ENCODE peak calls at places on chromosomes 6 and 20, in five cellular contexts. One of them, this sample, is unnamed.

GRCh38 chr6:56849876-56850275 is 105.0 kb upstream of the BEND6 start:
- DNase-seq in IMR-90: peak
- DNase-seq in BJ: no peak
- DNase-seq in ovary: peak
- DNase-seq in A673: no peak
- DNase-seq in this sample: no peak

GRCh38 chr20:8740265-8740664 is 328.6 kb upstream of the PLCB4 start:
- DNase-seq in BJ: no peak
- DNase-seq in A673: no peak
- DNase-seq in ovary: no peak
- DNase-seq in IMR-90: no peak
- DNase-seq in this sample: no peak

GRCh38 chr6:56541736-56542366 is 100.8 kb downstream of the DST start:
- DNase-seq in A673: no peak
- DNase-seq in BJ: no peak
- DNase-seq in IMR-90: no peak
- DNase-seq in ovary: no peak
- DNase-seq in this sample: peak

GRCh38 chr20:21571841-21572690 is 58.2 kb upstream of the NKX2-2 start:
- DNase-seq in A673: peak
- DNase-seq in ovary: no peak
- DNase-seq in IMR-90: no peak
- DNase-seq in BJ: no peak
- DNase-seq in this sample: peak

GRCh38 chr6:11953641-11954040 is 58.5 kb upstream of the HIVEP1 start:
- DNase-seq in BJ: no peak
- DNase-seq in IMR-90: no peak
- DNase-seq in A673: peak
- DNase-seq in ovary: no peak
- DNase-seq in this sample: no peak

GRCh38 chr6:77466055-77467028 is 3.1 kb upstream of the HTR1B start:
- DNase-seq in IMR-90: peak
- DNase-seq in ovary: no peak
- DNase-seq in BJ: no peak
- DNase-seq in A673: peak
- DNase-seq in this sample: peak

GRCh38 chr6:113690957-113691656 is 166.0 kb upstream of the MARCKS start:
- DNase-seq in A673: no peak
- DNase-seq in ovary: no peak
- DNase-seq in IMR-90: no peak
- DNase-seq in BJ: no peak
- DNase-seq in this sample: peak

GRCh38 chr20:18738055-18738454 is 75.5 kb upstream of the SCP2D1 start:
- DNase-seq in IMR-90: no peak
- DNase-seq in BJ: peak
- DNase-seq in ovary: no peak
- DNase-seq in A673: no peak
- DNase-seq in this sample: no peak

GRCh38 chr6:57173886-57174510 is 1.9 kb downstream of the BAG2 start:
- DNase-seq in ovary: no peak
- DNase-seq in A673: peak
- DNase-seq in BJ: peak
- DNase-seq in IMR-90: peak
- DNase-seq in this sample: peak

GRCh38 chr6:144335914-144336313 is 50.8 kb downstream of the UTRN start:
- DNase-seq in BJ: no peak
- DNase-seq in IMR-90: no peak
- DNase-seq in A673: no peak
- DNase-seq in ovary: no peak
- DNase-seq in this sample: peak

GRCh38 chr6:133502451-133503259 is 261.5 kb downstream of the EYA4 start:
- DNase-seq in A673: peak
- DNase-seq in ovary: peak
- DNase-seq in BJ: peak
- DNase-seq in IMR-90: peak
- DNase-seq in this sample: peak

GRCh38 chr6:137214931-137215330 is 4.3 kb downstream of the IFNGR1 start:
- DNase-seq in A673: no peak
- DNase-seq in ovary: no peak
- DNase-seq in IMR-90: no peak
- DNase-seq in BJ: no peak
- DNase-seq in this sample: peak

GRCh38 chr20:19211661-19212523 is 550 bp upstream of the SLC24A3 start:
- DNase-seq in ovary: peak
- DNase-seq in IMR-90: no peak
- DNase-seq in A673: peak
- DNase-seq in BJ: no peak
- DNase-seq in this sample: no peak

GRCh38 chr20:59925894-59926293 is 7.5 kb downstream of the SYCP2 start:
- DNase-seq in ovary: no peak
- DNase-seq in A673: no peak
- DNase-seq in IMR-90: no peak
- DNase-seq in BJ: no peak
- DNase-seq in this sample: no peak

GRCh38 chr6:129748212-129748900 is 38.4 kb upstream of the ARHGAP18 start:
- DNase-seq in BJ: no peak
- DNase-seq in A673: peak
- DNase-seq in ovary: peak
- DNase-seq in IMR-90: peak
- DNase-seq in this sample: peak

GRCh38 chr20:4896971-4897497 is 104.3 kb downstream of the SLC23A2 start:
- DNase-seq in A673: no peak
- DNase-seq in ovary: no peak
- DNase-seq in IMR-90: no peak
- DNase-seq in BJ: no peak
- DNase-seq in this sample: peak

GRCh38 chr6:89026151-89026550 is 54.4 kb upstream of the PNRC1 start:
- DNase-seq in IMR-90: no peak
- DNase-seq in A673: no peak
- DNase-seq in ovary: no peak
- DNase-seq in BJ: no peak
- DNase-seq in this sample: no peak

GRCh38 chr6:19325335-19325789 is 511.8 kb upstream of the ID4 start:
- DNase-seq in ovary: no peak
- DNase-seq in IMR-90: no peak
- DNase-seq in A673: peak
- DNase-seq in BJ: peak
- DNase-seq in this sample: no peak

GRCh38 chr20:20782221-20782620 is 69.8 kb upstream of the RALGAPA2 start:
- DNase-seq in BJ: no peak
- DNase-seq in A673: no peak
- DNase-seq in IMR-90: no peak
- DNase-seq in ovary: peak
- DNase-seq in this sample: no peak

GRCh38 chr6:22886881-22887581 is 317.7 kb downstream of the HDGFL1 start:
- DNase-seq in A673: no peak
- DNase-seq in ovary: no peak
- DNase-seq in BJ: no peak
- DNase-seq in IMR-90: peak
- DNase-seq in this sample: peak

GRCh38 chr6:46014054-46014453 is 1.6 kb downstream of the CLIC5 start:
- DNase-seq in BJ: no peak
- DNase-seq in A673: no peak
- DNase-seq in ovary: no peak
- DNase-seq in IMR-90: no peak
- DNase-seq in this sample: no peak

GRCh38 chr6:35764238-35764896 is 12.0 kb upstream of the CLPSL2 start:
- DNase-seq in A673: no peak
- DNase-seq in ovary: no peak
- DNase-seq in BJ: no peak
- DNase-seq in IMR-90: no peak
- DNase-seq in this sample: peak

GRCh38 chr20:46586724-46587123 is 36.3 kb upstream of the OCSTAMP start:
- DNase-seq in A673: no peak
- DNase-seq in IMR-90: no peak
- DNase-seq in ovary: no peak
- DNase-seq in BJ: no peak
- DNase-seq in this sample: no peak

GRCh38 chr20:18005170-18005989 is 36.6 kb downstream of the MGME1 start:
- DNase-seq in IMR-90: no peak
- DNase-seq in ovary: no peak
- DNase-seq in A673: no peak
- DNase-seq in BJ: no peak
- DNase-seq in this sample: no peak

GRCh38 chr6:135675862-135676261 is 175.6 kb upstream of the PDE7B start:
- DNase-seq in BJ: no peak
- DNase-seq in IMR-90: peak
- DNase-seq in ovary: no peak
- DNase-seq in A673: peak
- DNase-seq in this sample: peak

GRCh38 chr6:4727671-4728435 is 48.4 kb upstream of the CDYL start:
- DNase-seq in ovary: no peak
- DNase-seq in IMR-90: no peak
- DNase-seq in BJ: no peak
- DNase-seq in A673: no peak
- DNase-seq in this sample: no peak

GRCh38 chr20:9969626-9970025 is 65.2 kb upstream of the ANKEF1 start:
- DNase-seq in A673: no peak
- DNase-seq in IMR-90: no peak
- DNase-seq in BJ: no peak
- DNase-seq in ovary: no peak
- DNase-seq in this sample: peak

GRCh38 chr20:9963029-9963428 is 71.8 kb upstream of the ANKEF1 start:
- DNase-seq in BJ: no peak
- DNase-seq in ovary: no peak
- DNase-seq in A673: no peak
- DNase-seq in IMR-90: no peak
- DNase-seq in this sample: no peak

GRCh38 chr20:9971746-9972145 is 63.0 kb upstream of the ANKEF1 start:
- DNase-seq in A673: no peak
- DNase-seq in IMR-90: no peak
- DNase-seq in BJ: no peak
- DNase-seq in ovary: no peak
- DNase-seq in this sample: peak

GRCh38 chr20:9966966-9967365 is 67.8 kb upstream of the ANKEF1 start:
- DNase-seq in BJ: no peak
- DNase-seq in A673: peak
- DNase-seq in IMR-90: no peak
- DNase-seq in ovary: no peak
- DNase-seq in this sample: peak
- TF ChIP-seq CTCF in BJ: peak
- TF ChIP-seq CTCF in A673: peak
- TF ChIP-seq CTCF in IMR-90: peak
- TF ChIP-seq CTCF in ovary: no peak
- TF ChIP-seq CTCF in this sample: peak

GRCh38 chr6:116064626-116065025 is 3.9 kb upstream of the FRK start:
- DNase-seq in A673: no peak
- DNase-seq in ovary: no peak
- DNase-seq in BJ: no peak
- DNase-seq in IMR-90: no peak
- DNase-seq in this sample: no peak

GRCh38 chr6:116059713-116060571 is 749 bp downstream of the FRK start:
- DNase-seq in A673: peak
- DNase-seq in IMR-90: no peak
- DNase-seq in ovary: no peak
- DNase-seq in BJ: no peak
- DNase-seq in this sample: peak

GRCh38 chr6:116062496-116062895 is 1.8 kb upstream of the FRK start:
- DNase-seq in BJ: no peak
- DNase-seq in ovary: no peak
- DNase-seq in IMR-90: no peak
- DNase-seq in A673: no peak
- DNase-seq in this sample: no peak

GRCh38 chr6:116057766-116058165 is 2.9 kb downstream of the FRK start:
- DNase-seq in BJ: no peak
- DNase-seq in ovary: no peak
- DNase-seq in IMR-90: no peak
- DNase-seq in A673: peak
- DNase-seq in this sample: no peak

DNA sequence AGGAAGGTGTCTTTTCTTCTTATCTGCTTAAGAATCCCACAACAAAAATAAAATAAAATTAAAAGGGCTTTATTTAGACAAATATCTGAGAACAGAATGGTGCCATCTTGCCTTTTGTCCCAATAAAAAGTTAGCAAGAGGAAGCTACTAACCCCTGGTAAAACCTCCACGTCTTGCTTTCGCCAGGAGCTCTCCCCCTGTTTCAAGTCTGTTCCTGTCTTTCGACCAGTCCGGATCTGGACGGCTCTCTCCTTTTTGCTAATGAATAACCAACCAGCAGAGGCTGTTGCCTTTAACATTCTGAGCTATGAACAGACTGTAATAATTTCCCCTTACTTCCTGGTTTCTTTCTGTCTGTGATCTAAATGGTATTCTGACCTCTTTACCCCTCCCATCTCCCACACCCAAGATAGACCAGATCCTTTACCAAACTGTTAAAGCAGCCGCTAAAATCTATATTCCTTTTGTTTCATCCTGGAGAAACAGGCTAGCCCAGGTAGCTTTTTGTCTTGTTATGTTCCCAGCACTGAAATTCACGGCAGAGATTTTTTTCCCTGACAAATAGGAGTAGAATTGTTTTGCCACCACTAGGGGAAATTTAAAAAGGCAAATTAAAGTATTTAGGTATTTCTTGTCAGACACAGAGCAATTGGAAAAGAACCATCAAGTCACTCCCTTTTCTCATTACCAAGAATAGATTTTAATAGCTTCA is at the start of gene FRK:
- DNase-seq in ovary: peak
- DNase-seq in IMR-90: peak
- DNase-seq in BJ: peak
- DNase-seq in A673: peak
- DNase-seq in this sample: peak
- TF ChIP-seq CTCF in ovary: no peak
- TF ChIP-seq CTCF in IMR-90: peak
- TF ChIP-seq CTCF in BJ: peak
- TF ChIP-seq CTCF in A673: peak
- TF ChIP-seq CTCF in this sample: peak

DNA sequence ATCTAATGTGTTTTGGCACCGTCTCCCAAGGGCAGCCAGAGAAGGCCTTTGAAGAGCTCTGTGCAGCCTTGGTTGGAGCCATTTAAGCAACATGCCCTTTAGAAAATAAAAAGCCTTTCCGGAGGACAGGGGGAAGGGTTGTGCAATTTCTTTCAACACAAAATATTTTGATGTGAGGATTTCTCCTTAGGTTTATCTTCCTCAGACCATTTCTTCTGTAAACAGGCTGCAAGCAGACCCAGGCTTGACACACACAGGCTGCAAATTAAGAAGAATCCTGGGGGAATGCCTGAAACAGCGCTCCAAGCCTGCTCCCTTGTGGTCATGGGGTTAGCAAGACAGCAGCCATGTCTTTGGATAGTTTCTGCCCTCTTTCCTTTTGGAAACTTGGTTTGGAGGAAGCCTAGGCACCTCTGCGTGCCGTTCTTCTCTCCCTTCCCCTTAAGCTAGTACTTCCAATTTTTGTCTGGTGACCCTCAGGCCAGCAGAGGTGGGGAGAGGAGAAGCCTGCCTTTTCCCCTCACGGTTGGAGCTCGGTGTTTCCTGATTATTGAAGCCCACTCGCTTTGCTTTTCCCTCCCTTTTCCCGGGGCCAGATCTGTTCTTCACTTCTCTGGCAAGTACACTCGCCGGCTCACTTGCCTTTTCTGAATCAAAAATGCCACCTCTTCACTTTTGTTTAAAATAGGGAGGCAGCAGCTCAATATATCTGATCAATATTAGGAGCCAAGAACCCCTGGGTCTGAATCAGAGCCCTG is 39.6 kb upstream of the NOX3 start:
- DNase-seq in BJ: peak
- DNase-seq in A673: peak
- DNase-seq in ovary: peak
- DNase-seq in IMR-90: peak
- DNase-seq in this sample: no peak
- TF ChIP-seq CTCF in BJ: peak
- TF ChIP-seq CTCF in A673: peak
- TF ChIP-seq CTCF in ovary: peak
- TF ChIP-seq CTCF in IMR-90: peak
- TF ChIP-seq CTCF in this sample: no peak

GRCh38 chr6:168713839-168714238 is 272.9 kb downstream of the SMOC2 start:
- DNase-seq in IMR-90: no peak
- DNase-seq in BJ: no peak
- DNase-seq in ovary: no peak
- DNase-seq in A673: peak
- DNase-seq in this sample: no peak
- TF ChIP-seq CTCF in IMR-90: no peak
- TF ChIP-seq CTCF in BJ: no peak
- TF ChIP-seq CTCF in ovary: no peak
- TF ChIP-seq CTCF in A673: peak
- TF ChIP-seq CTCF in this sample: peak